ENCODE peak calls at places on chromosomes 6 and 20, in ten cellular contexts. I, W, H, O, A, L, C, Z, V and Q are unnamed samples.

GRCh38 chr6:119012521-119012920 is 65.9 kb downstream of the FAM184A start:
- DNase-seq in I (no peak), W (no peak), H (no peak), O (no peak), A (no peak), L (no peak), C (no peak), Z (no peak), V (no peak), Q (no peak)

GRCh38 chr6:100175814-100176275 is 181.8 kb upstream of the MCHR2 start:
- DNase-seq in I (no peak), W (peak; percentile 100), H (no peak), O (no peak), A (no peak), L (no peak), C (no peak), Z (peak; percentile 95), V (peak; percentile 44), Q (peak; percentile 86)

GRCh38 chr20:23340524-23340923 is 10.1 kb upstream of the NXT1 start:
- DNase-seq in I (peak; percentile 82), W (no peak), H (peak; percentile 75), O (peak; percentile 81), A (peak; percentile 67), L (peak; percentile 88), C (peak; percentile 80), Z (peak; percentile 76), V (peak; percentile 84), Q (peak; percentile 69)

GRCh38 chr6:9766240-9766915 is 648.5 kb downstream of the TFAP2A start:
- DNase-seq in I (peak; percentile 28), W (peak; percentile 81), H (no peak), O (no peak), A (no peak), L (no peak), C (no peak), Z (peak; percentile 36), V (peak; percentile 85), Q (peak; percentile 92)

GRCh38 chr6:161418458-161418945 is 144.6 kb upstream of the AGPAT4 start:
- DNase-seq in I (peak; percentile 86), W (peak; percentile 25), H (no peak), O (no peak), A (no peak), L (peak; percentile 86), C (peak; percentile 78), Z (peak; percentile 93), V (peak; percentile 82), Q (peak; percentile 84)

GRCh38 chr6:87830834-87831374 is 128.9 kb upstream of the AKIRIN2 start:
- DNase-seq in I (no peak), W (no peak), H (no peak), O (no peak), A (no peak), L (no peak), C (no peak), Z (no peak), V (no peak), Q (no peak)

GRCh38 chr6:157073596-157073995 is 249.7 kb downstream of the TMEM242 start:
- DNase-seq in I (no peak), W (no peak), H (no peak), O (no peak), A (no peak), L (no peak), C (no peak), Z (no peak), V (no peak), Q (no peak)

GRCh38 chr6:7590918-7591302 is 912 bp downstream of the SNRNP48 start:
- DNase-seq in I (peak; percentile 28), W (no peak), H (no peak), O (no peak), A (no peak), L (no peak), C (peak; percentile 40), Z (peak; percentile 30), V (peak; percentile 49), Q (peak; percentile 18)

DNA sequence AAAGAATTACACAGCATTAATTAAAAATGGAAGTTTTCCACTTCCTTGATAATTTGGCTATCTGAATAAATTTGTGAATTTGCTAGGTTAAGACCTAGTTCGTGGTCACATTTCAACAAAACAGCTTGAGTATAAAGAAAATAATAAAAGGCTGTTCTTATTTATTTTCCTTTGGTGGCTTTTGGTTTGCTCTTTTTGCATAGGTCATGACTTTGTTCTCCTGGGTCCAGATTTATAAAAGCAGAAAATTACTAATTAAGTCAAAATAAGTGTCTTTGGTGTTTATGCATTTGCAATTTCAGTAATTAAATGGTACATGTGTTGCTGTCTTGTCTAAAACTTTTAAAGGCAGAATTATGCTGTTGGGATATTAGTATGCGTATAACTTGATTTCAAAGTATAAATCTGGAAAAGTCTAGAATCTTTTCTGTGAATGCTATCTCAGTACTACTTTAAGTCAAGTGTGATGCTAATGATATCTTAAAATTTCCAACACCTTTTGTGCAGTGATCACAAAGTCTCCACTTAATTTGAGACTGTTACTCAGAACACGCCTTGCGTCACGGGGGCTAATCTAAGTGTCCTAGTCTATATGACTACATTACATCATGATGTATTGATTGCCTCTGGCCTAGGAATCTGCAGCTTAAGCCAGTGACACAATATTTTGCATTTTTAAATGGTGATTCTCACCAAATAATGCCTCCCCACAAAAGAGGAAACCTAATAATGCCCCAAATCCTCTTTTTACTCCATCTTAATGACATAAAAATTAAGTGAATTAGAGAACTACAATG is 41.0 kb downstream of the GNAS start:
- DNase-seq in I (no peak), W (no peak), H (no peak), O (no peak), A (no peak), L (no peak), C (no peak), Z (peak; percentile 48), V (peak; percentile 60), Q (no peak)
- H3K4me3 ChIP-seq in I (peak overlapping the region; percentile 97), W (peak overlapping the region; percentile 88), H (peak overlapping the region; percentile 84), O (peak overlapping the region; percentile 86), A (peak overlapping the region; percentile 68), L (no peak overlapping the region), C (peak overlapping the region; percentile 84), Z (peak overlapping the region; percentile 74), V (peak overlapping the region; percentile 71), Q (peak overlapping the region; percentile 77)

GRCh38 chr6:3296113-3296512 is 37.4 kb downstream of the PSMG4 start:
- DNase-seq in I (no peak), W (no peak), H (peak; percentile 19), O (peak; percentile 17), A (no peak), L (no peak), C (no peak), Z (no peak), V (no peak), Q (no peak)

GRCh38 chr6:3293271-3294155 is 34.8 kb downstream of the PSMG4 start:
- DNase-seq in I (no peak), W (no peak), H (peak; percentile 48), O (peak; percentile 44), A (no peak), L (no peak), C (no peak), Z (no peak), V (no peak), Q (no peak)

GRCh38 chr6:3294396-3294795 is 35.6 kb downstream of the PSMG4 start:
- DNase-seq in I (no peak), W (no peak), H (peak; percentile 15), O (peak; percentile 9), A (no peak), L (no peak), C (no peak), Z (no peak), V (no peak), Q (no peak)

GRCh38 chr6:3296537-3297453 is 38.0 kb downstream of the PSMG4 start:
- DNase-seq in I (no peak), W (no peak), H (peak; percentile 38), O (peak; percentile 43), A (no peak), L (no peak), C (no peak), Z (peak; percentile 37), V (no peak), Q (peak; percentile 56)

GRCh38 chr6:3294921-3295871 is 36.4 kb downstream of the PSMG4 start:
- DNase-seq in I (peak; percentile 64), W (no peak), H (peak; percentile 89), O (peak; percentile 39), A (no peak), L (no peak), C (no peak), Z (no peak), V (no peak), Q (no peak)
- TF ChIP-seq CTCF in I (peak; percentile 25), W (no peak), H (peak; percentile 33), O (no peak), A (no peak), L (no peak), C (no peak), Z (no peak), V (no peak), Q (no peak)

DNA sequence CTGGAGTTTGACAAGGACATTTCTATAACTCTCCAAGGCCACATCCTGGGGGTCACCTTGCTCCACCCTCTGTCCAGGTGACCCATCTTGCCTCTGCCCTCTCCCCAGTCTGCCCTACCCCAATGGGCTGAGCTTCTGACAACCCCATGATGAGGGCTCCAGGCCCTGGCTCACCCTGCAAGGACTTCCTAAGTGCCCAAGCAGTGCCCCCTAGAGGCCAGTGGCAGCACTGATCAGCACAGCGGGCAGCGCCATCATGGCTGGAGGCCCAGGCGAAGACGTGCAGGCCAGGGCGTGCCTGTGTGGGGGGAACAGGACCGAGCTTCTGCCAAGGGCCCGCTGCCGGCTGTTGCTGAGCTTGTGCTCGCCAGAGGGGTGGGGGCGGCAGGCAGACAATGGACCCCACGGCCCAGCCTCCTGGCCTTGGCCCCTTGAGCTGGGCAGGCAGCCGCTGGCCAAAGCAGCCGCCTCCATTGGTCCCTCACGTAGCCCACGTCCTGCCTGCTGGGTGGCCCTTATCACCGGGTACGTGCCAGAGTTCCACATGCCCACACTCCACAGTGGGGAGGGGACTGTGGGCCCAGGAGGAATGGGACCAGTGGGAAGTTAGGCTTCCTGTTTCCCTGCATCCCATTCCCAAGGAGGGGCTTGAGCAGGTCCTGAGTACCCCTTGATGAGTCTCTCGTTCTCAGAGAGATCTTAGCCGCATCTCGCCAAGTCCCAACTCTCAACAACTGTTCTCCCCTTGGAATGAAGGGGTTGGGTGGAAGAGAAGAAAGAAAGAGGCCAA is 64.3 kb downstream of the MRPL14 start:
- DNase-seq in I (no peak), W (no peak), H (no peak), O (no peak), A (peak; percentile 34), L (peak; percentile 67), C (no peak), Z (peak; percentile 48), V (peak; percentile 83), Q (no peak)
- H3K4me3 ChIP-seq in I (no peak overlapping the region), W (no peak overlapping the region), H (no peak overlapping the region), O (no peak overlapping the region), A (no peak overlapping the region), L (no peak overlapping the region), C (no peak overlapping the region), Z (no peak overlapping the region), V (no peak overlapping the region), Q (no peak overlapping the region)

GRCh38 chr20:36742558-36742957 is 3.3 kb downstream of the NDRG3 start:
- DNase-seq in I (no peak), W (no peak), H (no peak), O (no peak), A (no peak), L (no peak), C (no peak), Z (no peak), V (no peak), Q (no peak)

GRCh38 chr20:36744243-36744642 is 1.6 kb downstream of the NDRG3 start:
- DNase-seq in I (peak; percentile 6), W (no peak), H (no peak), O (no peak), A (no peak), L (no peak), C (no peak), Z (no peak), V (no peak), Q (peak; percentile 59)

GRCh38 chr20:36744764-36745191 is 1.1 kb downstream of the NDRG3 start:
- DNase-seq in I (peak; percentile 7), W (no peak), H (peak; percentile 87), O (no peak), A (peak; percentile 48), L (peak; percentile 21), C (peak; percentile 71), Z (peak; percentile 47), V (peak; percentile 52), Q (no peak)

GRCh38 chr20:36745234-36745926 is 510 bp downstream of the NDRG3 start:
- DNase-seq in I (no peak), W (no peak), H (peak; percentile 65), O (peak; percentile 68), A (peak; percentile 26), L (peak; percentile 35), C (peak; percentile 10), Z (no peak), V (peak; percentile 8), Q (no peak)

DNA sequence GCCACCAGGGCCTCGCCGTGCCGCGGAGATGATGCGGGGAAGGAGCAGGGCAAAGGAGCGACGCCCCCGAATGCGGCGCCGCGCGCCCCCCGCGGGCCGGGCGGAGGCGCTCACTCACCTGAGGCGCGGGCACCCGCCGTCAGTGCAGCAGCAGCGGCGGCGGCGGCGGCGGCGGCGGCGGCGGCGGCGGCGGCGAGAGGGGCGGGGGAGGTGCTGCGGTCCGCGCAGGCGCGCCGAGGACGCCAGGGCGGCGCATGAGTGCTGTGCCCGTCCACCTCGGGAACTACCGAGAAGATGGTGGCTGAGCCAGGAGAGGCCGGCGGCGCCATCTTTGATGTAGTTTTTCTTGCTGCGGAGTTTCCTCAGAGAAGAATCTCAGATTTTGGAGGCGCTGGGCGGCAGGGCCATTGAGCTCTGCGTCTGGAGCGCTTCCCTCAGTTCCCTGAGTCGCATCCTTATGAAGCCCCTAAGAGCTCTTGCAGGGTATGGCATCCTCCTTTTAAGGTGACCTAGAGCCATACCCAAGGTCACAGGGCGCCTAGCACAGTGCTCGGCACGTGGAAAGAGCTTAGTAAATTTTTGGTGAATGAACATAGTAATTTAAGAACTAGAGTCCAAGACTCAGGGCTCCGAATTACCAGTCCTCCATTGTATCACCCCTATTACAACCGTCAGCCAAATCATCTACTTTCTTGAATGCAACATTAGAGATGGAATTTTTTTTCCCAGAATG is at the start of gene NDRG3:
- DNase-seq in I (peak; percentile 97), W (peak; percentile 53), H (peak; percentile 97), O (peak; percentile 96), A (peak; percentile 96), L (peak; percentile 97), C (peak; percentile 95), Z (peak; percentile 88), V (peak; percentile 95), Q (peak; percentile 92)
- TF ChIP-seq CTCF in I (no peak), W (no peak), H (peak; percentile 12), O (no peak), A (no peak), L (no peak), C (no peak), Z (no peak), V (no peak), Q (no peak)